ENCODE peak calls at places on chromosome 2, in ten cellular contexts. C is A549, Y is heart left ventricle, V is GM23248, G is dorsolateral prefrontal cortex, X is thyroid gland, Q is left lung, R is uterus, P is neuronal stem cell, A is right lobe of liver. B is an unnamed sample.

GRCh38 chr2:36376992-36377738 is 21.6 kb downstream of the CRIM1 start:
- DNase-seq in R (no peak), G (no peak), V (peak; percentile 54), A (no peak), P (no peak), X (peak; percentile 58), C (peak; percentile 79), Q (peak; percentile 79), Y (no peak), B (peak; percentile 57)

GRCh38 chr2:108189316-108189715 is 50.5 kb upstream of the SULT1C3 start:
- DNase-seq in G (no peak), P (no peak), X (peak; percentile 20), C (no peak), Q (no peak), A (no peak), R (no peak), V (peak; percentile 67), Y (no peak), B (no peak)

GRCh38 chr2:65112630-65113029 is 17.3 kb downstream of the RAB1A start:
- DNase-seq in Y (no peak), R (no peak), C (no peak), G (no peak), A (no peak), V (no peak), Q (no peak), X (no peak), P (no peak), B (no peak)

GRCh38 chr2:80258793-80259192 is 45.8 kb downstream of the LRRTM1 start:
- DNase-seq in P (no peak), A (no peak), Y (no peak), X (no peak), G (no peak), V (no peak), Q (no peak), C (no peak), R (no peak), B (no peak)

GRCh38 chr2:227222292-227222691 is 57.9 kb downstream of the COL4A3 start:
- DNase-seq in Y (no peak), V (no peak), C (no peak), X (no peak), R (no peak), P (no peak), G (no peak), Q (no peak), A (no peak), B (no peak)

GRCh38 chr2:7405861-7406715 is 488.9 kb downstream of the RNF144A start:
- DNase-seq in C (no peak), X (no peak), R (no peak), G (peak; percentile 26), A (no peak), V (peak; percentile 48), Q (no peak), Y (no peak), P (no peak), B (no peak)

GRCh38 chr2:16537347-16537746 is 128.3 kb downstream of the CYRIA start:
- DNase-seq in R (no peak), A (no peak), X (no peak), C (no peak), G (no peak), Y (no peak), V (peak; percentile 9), Q (no peak), P (no peak), B (no peak)

GRCh38 chr2:54040685-54041084 is 69.9 kb upstream of the PSME4 start:
- DNase-seq in G (no peak), Q (no peak), R (no peak), A (no peak), P (no peak), X (no peak), C (no peak), Y (no peak), V (no peak), B (no peak)

GRCh38 chr2:27606611-27607010 is 22.2 kb downstream of the CCDC121 start:
- DNase-seq in A (no peak), Y (no peak), C (no peak), X (no peak), P (no peak), R (no peak), Q (no peak), G (no peak), V (peak; percentile 52), B (no peak)

GRCh38 chr2:46866770-46867246 is 48.8 kb downstream of the MCFD2 start:
- DNase-seq in R (peak; percentile 59), P (no peak), V (no peak), C (no peak), G (no peak), Y (no peak), Q (peak; percentile 72), X (peak; percentile 42), A (no peak), B (peak; percentile 63)

GRCh38 chr2:239932881-239933735 is 92.0 kb downstream of the NDUFA10 start:
- DNase-seq in Y (peak; percentile 18), V (no peak), Q (peak; percentile 62), A (peak; percentile 35), P (no peak), G (no peak), X (no peak), C (no peak), R (peak; percentile 5), B (peak; percentile 38)

GRCh38 chr2:5315512-5315911 is 376.7 kb upstream of the SOX11 start:
- DNase-seq in Q (no peak), A (no peak), P (peak; percentile 5), X (no peak), G (no peak), Y (no peak), R (no peak), C (no peak), V (no peak), B (no peak)

GRCh38 chr2:189291460-189291859 is 111.9 kb upstream of the COL5A2 start:
- DNase-seq in A (no peak), Q (no peak), X (no peak), P (no peak), V (no peak), G (no peak), Y (no peak), C (no peak), R (no peak), B (no peak)

GRCh38 chr2:196233033-196233807 is 61.8 kb upstream of the STK17B start:
- DNase-seq in Y (no peak), V (peak; percentile 86), C (peak; percentile 5), P (no peak), A (no peak), R (no peak), Q (no peak), G (no peak), X (no peak), B (no peak)

GRCh38 chr2:39469807-39470206 is 32.7 kb upstream of the MAP4K3 start:
- DNase-seq in R (no peak), Y (no peak), P (peak; percentile 9), V (peak; percentile 62), A (no peak), C (no peak), Q (no peak), X (peak; percentile 64), G (no peak), B (no peak)

GRCh38 chr2:56831780-56832179 is 648.0 kb downstream of the CCDC85A start:
- DNase-seq in Q (no peak), Y (no peak), P (no peak), A (no peak), R (no peak), C (no peak), G (no peak), X (no peak), V (no peak), B (no peak)

GRCh38 chr2:38386377-38386776 is 9.3 kb upstream of the ATL2 start:
- DNase-seq in P (no peak), V (peak; percentile 19), A (no peak), C (no peak), X (no peak), Y (no peak), G (no peak), R (no peak), Q (no peak), B (no peak)

GRCh38 chr2:199025146-199025545 is 432.6 kb downstream of the SATB2 start:
- DNase-seq in Q (no peak), G (no peak), Y (no peak), X (no peak), C (no peak), A (no peak), R (no peak), V (no peak), P (no peak), B (no peak)

GRCh38 chr2:215466097-215466909 is 30.4 kb upstream of the FN1 start:
- DNase-seq in X (no peak), Y (no peak), C (no peak), R (peak; percentile 22), G (no peak), V (peak; percentile 68), Q (no peak), P (no peak), A (no peak), B (no peak)

GRCh38 chr2:238726670-238727584 is 121.0 kb upstream of the TWIST2 start:
- DNase-seq in X (no peak), R (no peak), C (no peak), Y (no peak), A (no peak), Q (no peak), G (no peak), V (peak; percentile 40), P (no peak), B (no peak)
- H3K27ac ChIP-seq in X (no peak overlapping the region), R (peak overlapping the region; percentile 95), C (no peak overlapping the region), Y (no peak overlapping the region), A (no peak overlapping the region), Q (no peak overlapping the region), G (no peak overlapping the region), V (peak overlapping the region; percentile 100), P (no peak overlapping the region), B (peak overlapping the region; percentile 69)

DNA sequence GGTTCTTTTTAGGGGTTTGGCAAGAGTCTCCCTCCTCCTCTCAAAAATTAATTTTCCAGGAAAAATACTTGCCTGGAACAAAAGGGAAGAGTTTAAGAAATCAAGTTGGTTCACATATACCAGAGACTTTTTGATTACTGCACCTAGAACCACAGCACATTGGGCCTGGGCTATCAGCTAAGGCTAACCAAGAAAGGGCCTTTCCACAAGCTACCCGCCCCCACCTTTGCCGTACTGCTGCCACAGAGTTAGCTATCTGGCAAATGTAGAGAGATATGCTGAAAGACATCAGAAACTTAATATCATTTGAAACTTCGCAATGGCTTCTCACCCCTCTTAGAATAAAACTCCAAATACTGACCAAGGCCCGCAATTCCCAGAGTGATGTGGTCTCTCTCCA is 76.9 kb downstream of the AAK1 start:
- DNase-seq in Q (no peak), X (no peak), A (no peak), V (no peak), C (no peak), Y (no peak), P (no peak), R (no peak), G (no peak), B (no peak)
- H3K27ac ChIP-seq in Q (no peak overlapping the region), X (peak overlapping the region; percentile 79), A (no peak overlapping the region), V (peak overlapping the region; percentile 21), C (no peak overlapping the region), Y (peak overlapping the region; percentile 71), P (no peak overlapping the region), R (no peak overlapping the region), G (no peak overlapping the region), B (no peak overlapping the region)

GRCh38 chr2:23512778-23513177 is 127.8 kb downstream of the KLHL29 start:
- DNase-seq in A (peak; percentile 53), X (no peak), G (no peak), Q (no peak), P (no peak), Y (no peak), V (no peak), C (no peak), R (no peak), B (no peak)
- H3K27ac ChIP-seq in A (no peak overlapping the region), X (no peak overlapping the region), G (no peak overlapping the region), Q (no peak overlapping the region), P (no peak overlapping the region), Y (no peak overlapping the region), V (no peak overlapping the region), C (no peak overlapping the region), R (peak overlapping the region; percentile 58), B (no peak overlapping the region)

GRCh38 chr2:235171511-235172130 is 219.8 kb downstream of the SH3BP4 start:
- DNase-seq in Q (no peak), G (no peak), X (no peak), R (no peak), Y (no peak), C (no peak), A (no peak), P (no peak), V (peak; percentile 90), B (no peak)
- H3K27ac ChIP-seq in Q (no peak overlapping the region), G (no peak overlapping the region), X (no peak overlapping the region), R (no peak overlapping the region), Y (no peak overlapping the region), C (peak overlapping the region; percentile 89), A (no peak overlapping the region), P (no peak overlapping the region), V (peak overlapping the region; percentile 95), B (no peak overlapping the region)